ENCODE peak calls at places on chromosomes 12 and 14, in seven cellular contexts. A is fibroblast of lung, Z is kidney, J is heart right ventricle, E is IMR-90, H is vagina, U is spleen. D is an unnamed sample.

GRCh38 chr14:93893550-93894329 is 33.4 kb upstream of the FAM181A start:
- DNase-seq in H (no peak), J (no peak), E (no peak), A (no peak), U (no peak), Z (peak; percentile 62), D (no peak)

GRCh38 chr14:71469936-71470335 is 462.3 kb upstream of the RGS6 start:
- DNase-seq in U (no peak), H (no peak), Z (no peak), E (no peak), J (no peak), A (no peak), D (no peak)

GRCh38 chr14:57834961-57835360 is 30.9 kb downstream of the SLC35F4 start:
- DNase-seq in J (no peak), E (no peak), U (no peak), A (no peak), Z (no peak), H (no peak), D (no peak)

GRCh38 chr12:112347521-112347920 is 34.7 kb downstream of the HECTD4 start:
- DNase-seq in E (peak; percentile 99), A (peak; percentile 90), H (no peak), J (no peak), Z (no peak), U (no peak), D (no peak)

GRCh38 chr14:53093206-53093605 is 59.9 kb downstream of the DDHD1 start:
- DNase-seq in Z (no peak), U (no peak), A (peak; percentile 77), E (peak; percentile 64), J (no peak), H (no peak), D (no peak)

GRCh38 chr14:53881921-53882320 is 74.7 kb downstream of the BMP4 start:
- DNase-seq in U (no peak), E (no peak), A (no peak), H (no peak), J (no peak), Z (no peak), D (no peak)

GRCh38 chr12:102920271-102920670 is 3.2 kb upstream of the PAH start:
- DNase-seq in H (no peak), Z (no peak), J (no peak), A (no peak), U (no peak), E (no peak), D (no peak)

GRCh38 chr12:12577786-12578185 is 15.1 kb upstream of the DUSP16 start:
- DNase-seq in E (no peak), J (no peak), U (no peak), H (no peak), A (no peak), Z (no peak), D (no peak)

GRCh38 chr14:91284146-91284790 is 39.8 kb upstream of the GPR68 start:
- DNase-seq in H (no peak), U (no peak), A (peak; percentile 69), Z (peak; percentile 53), J (no peak), E (peak; percentile 71), D (no peak)

GRCh38 chr14:23494223-23494622 is 24.7 kb downstream of the NGDN start:
- DNase-seq in H (no peak), A (no peak), Z (no peak), E (peak; percentile 48), J (no peak), U (no peak), D (no peak)

GRCh38 chr12:54370218-54370730 is 6.0 kb upstream of the GPR84 start:
- DNase-seq in A (peak; percentile 83), U (peak; percentile 89), E (peak; percentile 77), H (no peak), Z (peak; percentile 94), J (peak; percentile 85), D (peak; percentile 83)

GRCh38 chr12:43884683-43885410 is 49.0 kb downstream of the TMEM117 start:
- DNase-seq in H (no peak), E (no peak), Z (no peak), U (no peak), A (no peak), J (no peak), D (no peak)

GRCh38 chr12:80272516-80272915 is 171.5 kb upstream of the PTPRQ start:
- DNase-seq in H (no peak), A (no peak), E (no peak), Z (no peak), U (no peak), J (no peak), D (no peak)
- H3K4me3 ChIP-seq in H (no peak overlapping the region), A (no peak overlapping the region), E (no peak overlapping the region), Z (no peak overlapping the region), U (no peak overlapping the region), J (no peak overlapping the region), D (no peak overlapping the region)

GRCh38 chr14:99257673-99258221 is 14.2 kb downstream of the BCL11B start:
- DNase-seq in E (no peak), U (peak; percentile 72), J (no peak), H (no peak), A (no peak), Z (no peak), D (no peak)
- TF ChIP-seq CTCF in E (no peak), U (no peak), J (no peak), H (no peak), A (no peak), Z (no peak), D (no peak)

DNA sequence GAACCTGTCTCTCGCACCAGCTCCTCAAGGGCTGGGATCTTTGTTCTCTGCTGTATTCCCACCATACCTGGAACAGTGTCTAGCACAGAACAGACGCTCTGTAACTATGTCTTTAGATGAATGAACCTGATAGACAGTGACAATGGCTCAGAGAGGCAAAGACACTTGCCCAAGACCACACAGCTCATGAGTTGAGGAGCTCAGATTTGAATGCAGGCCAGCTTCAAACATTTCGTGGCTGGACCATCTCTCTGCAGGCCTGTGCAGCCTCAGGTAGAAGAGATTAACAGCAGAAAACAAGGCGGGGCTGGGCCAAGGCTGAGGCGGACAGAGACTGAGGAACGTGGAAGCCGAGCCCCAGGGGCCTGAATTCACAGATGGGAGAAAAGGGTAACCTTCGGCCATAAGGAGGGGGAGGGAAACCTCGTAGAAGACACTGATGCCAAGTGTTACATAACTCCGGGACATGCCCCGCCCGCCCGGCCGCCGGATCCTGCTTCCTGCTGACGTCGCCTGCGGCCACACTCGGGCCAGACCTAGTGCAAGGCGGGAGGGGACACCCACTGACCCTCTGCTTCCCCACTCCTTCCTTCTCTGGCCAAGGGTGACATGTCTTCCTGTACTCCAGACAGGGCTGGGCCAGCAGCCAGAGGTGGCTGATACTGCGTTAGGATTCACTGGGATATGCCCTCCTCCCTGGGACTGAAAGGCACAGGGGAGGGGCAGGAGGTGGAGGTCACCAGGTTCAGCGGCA is 86.7 kb downstream of the RFLNA start:
- DNase-seq in H (no peak), E (peak; percentile 59), A (peak; percentile 71), U (peak; percentile 93), J (peak; percentile 93), Z (peak; percentile 98), D (peak; percentile 92)
- H3K36me3 ChIP-seq in H (peaks cover 39% of the 10 kb centered on the region), E (peaks cover 65% of the 10 kb centered on the region), A (peaks cover 35% of the 10 kb centered on the region), U (no peaks in the 10 kb centered on the region), J (no peaks in the 10 kb centered on the region), Z (peaks cover 17% of the 10 kb centered on the region), D (peaks cover 3% of the 10 kb centered on the region)

GRCh38 chr14:73785336-73785833 is 66.2 kb upstream of the PTGR2 start:
- DNase-seq in H (no peak), E (peak; percentile 93), A (peak; percentile 96), Z (no peak), U (peak; percentile 77), J (no peak), D (no peak)
- H3K4me3 ChIP-seq in H (peak overlapping the region; percentile 97), E (peak overlapping the region; percentile 65), A (peak overlapping the region; percentile 74), Z (peak overlapping the region; percentile 82), U (peak overlapping the region; percentile 68), J (peak overlapping the region; percentile 66), D (peak overlapping the region; percentile 82)

DNA sequence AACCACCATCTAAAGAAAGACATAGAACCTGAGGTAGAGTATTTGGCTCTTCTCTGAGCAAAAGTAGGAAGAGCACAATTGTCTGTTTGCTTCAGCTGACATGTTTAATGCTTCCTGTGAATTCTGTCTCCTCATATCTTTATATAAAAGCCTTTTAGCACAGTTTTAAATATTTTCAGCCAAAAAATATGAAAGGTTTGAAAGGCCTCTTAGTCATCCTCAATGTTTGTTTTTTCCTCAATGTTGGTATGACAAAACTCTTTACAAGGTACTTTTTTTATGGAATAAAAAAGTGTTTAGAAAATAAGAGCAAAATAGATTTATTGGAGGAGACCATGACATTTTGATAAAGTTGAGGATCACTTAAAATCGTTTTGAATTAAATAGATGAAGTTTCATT is 360.9 kb downstream of the NAV3 start:
- DNase-seq in Z (no peak), A (peak; percentile 31), E (peak; percentile 47), U (no peak), J (no peak), H (no peak), D (no peak)
- TF ChIP-seq CTCF in Z (no peak), A (no peak), E (no peak), U (no peak), J (no peak), H (no peak), D (no peak)

GRCh38 chr12:4604684-4605193 is 42.7 kb downstream of the DYRK4 start:
- DNase-seq in Z (peak; percentile 85), E (peak; percentile 85), A (peak; percentile 91), U (peak; percentile 93), H (no peak), J (peak; percentile 72), D (peak; percentile 72)

GRCh38 chr12:4615667-4616066 is 33.2 kb downstream of the AKAP3 start:
- DNase-seq in E (no peak), Z (no peak), U (no peak), H (no peak), A (no peak), J (no peak), D (no peak)

GRCh38 chr12:4607056-4607455 is 41.8 kb downstream of the AKAP3 start:
- DNase-seq in H (no peak), U (no peak), A (no peak), E (no peak), J (no peak), Z (no peak), D (no peak)

GRCh38 chr12:4609071-4609470 is 39.8 kb downstream of the AKAP3 start:
- DNase-seq in Z (no peak), E (no peak), A (no peak), H (no peak), U (no peak), J (no peak), D (no peak)

DNA sequence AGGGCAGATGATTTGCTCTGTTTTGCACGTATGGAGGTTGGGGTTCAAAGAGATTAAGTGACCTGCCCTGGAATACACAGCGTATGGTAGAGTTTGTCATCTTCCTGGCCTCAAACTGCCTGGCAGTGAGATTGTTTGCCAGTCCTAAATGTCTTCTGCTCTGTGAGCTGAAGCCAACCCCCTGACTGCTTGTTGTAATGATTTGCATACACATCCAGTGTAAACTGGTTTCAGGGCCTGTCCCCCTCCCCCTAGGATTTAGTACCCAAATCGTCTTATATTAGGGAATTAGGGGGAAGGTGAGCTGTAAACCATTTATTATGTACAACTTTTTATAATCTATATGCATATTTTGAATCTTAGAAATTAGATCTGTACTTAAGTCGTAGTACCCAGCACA is 38.4 kb downstream of the AKAP3 start:
- DNase-seq in A (no peak), H (no peak), J (no peak), U (no peak), E (no peak), Z (no peak), D (no peak)
- H3K36me3 ChIP-seq in A (no peaks in the 10 kb centered on the region), H (peaks cover 39% of the 10 kb centered on the region), J (no peaks in the 10 kb centered on the region), U (no peaks in the 10 kb centered on the region), E (peaks cover 15% of the 10 kb centered on the region), Z (peaks cover 21% of the 10 kb centered on the region), D (peaks cover 70% of the 10 kb centered on the region)

D was measured in psoas muscle.